ENCODE peak calls at places on chromosomes 5 and 9, in seven cellular contexts. One of them, this sample, is unnamed.

GRCh38 chr9:133676450-133676849 is 40.3 kb downstream of the DBH start:
- DNase-seq in fibroblast of the conjunctiva: no peak
- DNase-seq in GM20000: no peak
- DNase-seq in foreskin melanocyte: no peak
- DNase-seq in posterior vena cava: no peak
- DNase-seq in activated CD4-positive, alpha-beta T cell treated with anti-CD3 and anti-CD28 coated beads, Interleukin-2, amount 50 U/mL, for 48 hours: no peak
- DNase-seq in WERI-Rb-1: no peak
- DNase-seq in this sample: no peak

GRCh38 chr9:135513351-135513846 is 7.8 kb upstream of the LCN1 start:
- DNase-seq in fibroblast of the conjunctiva: no peak
- DNase-seq in GM20000: no peak
- DNase-seq in foreskin melanocyte: peak
- DNase-seq in posterior vena cava: peak
- DNase-seq in activated CD4-positive, alpha-beta T cell treated with anti-CD3 and anti-CD28 coated beads, Interleukin-2, amount 50 U/mL, for 48 hours: no peak
- DNase-seq in WERI-Rb-1: no peak
- DNase-seq in this sample: no peak

GRCh38 chr5:28281381-28281780 is 1243.0 kb upstream of the CDH9 start:
- DNase-seq in fibroblast of the conjunctiva: peak
- DNase-seq in GM20000: no peak
- DNase-seq in foreskin melanocyte: no peak
- DNase-seq in posterior vena cava: no peak
- DNase-seq in activated CD4-positive, alpha-beta T cell treated with anti-CD3 and anti-CD28 coated beads, Interleukin-2, amount 50 U/mL, for 48 hours: no peak
- DNase-seq in WERI-Rb-1: no peak
- DNase-seq in this sample: no peak

GRCh38 chr9:123257276-123257675 is 11.1 kb downstream of the STRBP start:
- DNase-seq in fibroblast of the conjunctiva: no peak
- DNase-seq in GM20000: no peak
- DNase-seq in foreskin melanocyte: no peak
- DNase-seq in posterior vena cava: no peak
- DNase-seq in activated CD4-positive, alpha-beta T cell treated with anti-CD3 and anti-CD28 coated beads, Interleukin-2, amount 50 U/mL, for 48 hours: no peak
- DNase-seq in WERI-Rb-1: no peak
- DNase-seq in this sample: no peak

GRCh38 chr9:34220218-34220617 is 41.4 kb downstream of the UBAP1 start:
- DNase-seq in fibroblast of the conjunctiva: no peak
- DNase-seq in GM20000: no peak
- DNase-seq in foreskin melanocyte: no peak
- DNase-seq in posterior vena cava: no peak
- DNase-seq in activated CD4-positive, alpha-beta T cell treated with anti-CD3 and anti-CD28 coated beads, Interleukin-2, amount 50 U/mL, for 48 hours: no peak
- DNase-seq in WERI-Rb-1: no peak
- DNase-seq in this sample: no peak

GRCh38 chr5:61599370-61600140 is 267.5 kb downstream of the ZSWIM6 start:
- DNase-seq in fibroblast of the conjunctiva: no peak
- DNase-seq in GM20000: no peak
- DNase-seq in foreskin melanocyte: peak
- DNase-seq in posterior vena cava: no peak
- DNase-seq in activated CD4-positive, alpha-beta T cell treated with anti-CD3 and anti-CD28 coated beads, Interleukin-2, amount 50 U/mL, for 48 hours: no peak
- DNase-seq in WERI-Rb-1: no peak
- DNase-seq in this sample: no peak

GRCh38 chr9:33517373-33517772 is 6.7 kb upstream of the ANKRD18B start:
- DNase-seq in fibroblast of the conjunctiva: no peak
- DNase-seq in GM20000: peak
- DNase-seq in foreskin melanocyte: peak
- DNase-seq in posterior vena cava: no peak
- DNase-seq in activated CD4-positive, alpha-beta T cell treated with anti-CD3 and anti-CD28 coated beads, Interleukin-2, amount 50 U/mL, for 48 hours: no peak
- DNase-seq in WERI-Rb-1: peak
- DNase-seq in this sample: no peak

GRCh38 chr9:4970970-4971641 is 14.0 kb upstream of the JAK2 start:
- DNase-seq in fibroblast of the conjunctiva: no peak
- DNase-seq in GM20000: peak
- DNase-seq in foreskin melanocyte: no peak
- DNase-seq in posterior vena cava: no peak
- DNase-seq in activated CD4-positive, alpha-beta T cell treated with anti-CD3 and anti-CD28 coated beads, Interleukin-2, amount 50 U/mL, for 48 hours: peak
- DNase-seq in WERI-Rb-1: no peak
- DNase-seq in this sample: peak